ENCODE peak calls at places on chromosomes 5 and 9, in six cellular contexts. One of them, this sample, is unnamed. For H3K4me1, the result is how much of the 10 kb centered on the place peaks cover.

GRCh38 chr9:136209232-136209631 is 4.3 kb upstream of the LHX3 start:
- DNase-seq in transverse colon: no peak
- DNase-seq in ovary: no peak
- DNase-seq in iPS DF 6.9: no peak
- DNase-seq in psoas muscle: no peak
- DNase-seq in A549: no peak
- DNase-seq in this sample: no peak

GRCh38 chr9:125750656-125751035 is 3.5 kb downstream of the PBX3 start:
- DNase-seq in iPS DF 6.9: no peak
- DNase-seq in psoas muscle: no peak
- DNase-seq in ovary: no peak
- DNase-seq in transverse colon: no peak
- DNase-seq in A549: no peak
- DNase-seq in this sample: no peak

GRCh38 chr9:91948423-91949292 is 1.4 kb downstream of the ROR2 start:
- DNase-seq in psoas muscle: no peak
- DNase-seq in A549: peak
- DNase-seq in ovary: peak
- DNase-seq in transverse colon: peak
- DNase-seq in iPS DF 6.9: no peak
- DNase-seq in this sample: peak

GRCh38 chr9:125663127-125663526 is 43.9 kb downstream of the MAPKAP1 start:
- DNase-seq in ovary: no peak
- DNase-seq in A549: peak
- DNase-seq in psoas muscle: no peak
- DNase-seq in transverse colon: no peak
- DNase-seq in iPS DF 6.9: no peak
- DNase-seq in this sample: no peak

GRCh38 chr5:127930311-127930710 is 153.3 kb upstream of the SLC12A2 start:
- DNase-seq in transverse colon: no peak
- DNase-seq in A549: peak
- DNase-seq in psoas muscle: no peak
- DNase-seq in iPS DF 6.9: no peak
- DNase-seq in ovary: no peak
- DNase-seq in this sample: no peak

GRCh38 chr5:44388504-44389409 is 463 bp downstream of the FGF10 start:
- DNase-seq in iPS DF 6.9: no peak
- DNase-seq in A549: no peak
- DNase-seq in ovary: peak
- DNase-seq in transverse colon: no peak
- DNase-seq in psoas muscle: peak
- DNase-seq in this sample: peak

GRCh38 chr5:156835905-156836304 is 14.2 kb upstream of the PPP1R2B start:
- DNase-seq in iPS DF 6.9: no peak
- DNase-seq in ovary: no peak
- DNase-seq in transverse colon: no peak
- DNase-seq in A549: peak
- DNase-seq in psoas muscle: no peak
- DNase-seq in this sample: no peak

GRCh38 chr9:82560457-82560904 is 502.5 kb downstream of the RASEF start:
- DNase-seq in iPS DF 6.9: no peak
- DNase-seq in A549: no peak
- DNase-seq in ovary: no peak
- DNase-seq in psoas muscle: no peak
- DNase-seq in transverse colon: peak
- DNase-seq in this sample: peak

GRCh38 chr5:169705322-169705721 is 68.2 kb downstream of the DOCK2 start:
- DNase-seq in A549: no peak
- DNase-seq in iPS DF 6.9: no peak
- DNase-seq in transverse colon: no peak
- DNase-seq in psoas muscle: no peak
- DNase-seq in ovary: no peak
- DNase-seq in this sample: no peak

GRCh38 chr9:136584401-136585328 is 38.8 kb upstream of the NOTCH1 start:
- DNase-seq in ovary: peak
- DNase-seq in iPS DF 6.9: no peak
- DNase-seq in transverse colon: no peak
- DNase-seq in psoas muscle: peak
- DNase-seq in A549: no peak
- DNase-seq in this sample: no peak

GRCh38 chr9:77885104-77885672 is 146.4 kb downstream of the GNAQ start:
- DNase-seq in transverse colon: no peak
- DNase-seq in ovary: peak
- DNase-seq in A549: no peak
- DNase-seq in iPS DF 6.9: no peak
- DNase-seq in psoas muscle: no peak
- DNase-seq in this sample: no peak

GRCh38 chr9:135939351-135940265 is 21.6 kb downstream of the UBAC1 start:
- DNase-seq in iPS DF 6.9: no peak
- DNase-seq in psoas muscle: peak
- DNase-seq in transverse colon: no peak
- DNase-seq in ovary: no peak
- DNase-seq in A549: no peak
- DNase-seq in this sample: no peak

GRCh38 chr5:75091597-75091996 is 39.2 kb upstream of the GCNT4 start:
- DNase-seq in iPS DF 6.9: no peak
- DNase-seq in psoas muscle: no peak
- DNase-seq in transverse colon: no peak
- DNase-seq in ovary: no peak
- DNase-seq in A549: no peak
- DNase-seq in this sample: no peak

GRCh38 chr9:94801242-94801641 is 74.7 kb downstream of the AOPEP start:
- DNase-seq in iPS DF 6.9: no peak
- DNase-seq in A549: no peak
- DNase-seq in transverse colon: no peak
- DNase-seq in psoas muscle: no peak
- DNase-seq in ovary: no peak
- DNase-seq in this sample: no peak

GRCh38 chr9:98780059-98780749 is 16.2 kb downstream of the ANKS6 start:
- DNase-seq in transverse colon: no peak
- DNase-seq in ovary: no peak
- DNase-seq in iPS DF 6.9: no peak
- DNase-seq in psoas muscle: no peak
- DNase-seq in A549: no peak
- DNase-seq in this sample: no peak

GRCh38 chr9:123743737-123744136 is 186.2 kb downstream of the DENND1A start:
- DNase-seq in psoas muscle: no peak
- DNase-seq in transverse colon: no peak
- DNase-seq in iPS DF 6.9: no peak
- DNase-seq in ovary: no peak
- DNase-seq in A549: no peak
- DNase-seq in this sample: no peak

GRCh38 chr9:21993893-21994525 is at the start of gene CDKN2A:
- DNase-seq in psoas muscle: peak
- DNase-seq in transverse colon: peak
- DNase-seq in A549: no peak
- DNase-seq in ovary: peak
- DNase-seq in iPS DF 6.9: no peak
- DNase-seq in this sample: no peak

GRCh38 chr9:133148351-133149129 is 15.2 kb downstream of the GBGT1 start:
- DNase-seq in psoas muscle: peak
- DNase-seq in iPS DF 6.9: no peak
- DNase-seq in A549: peak
- DNase-seq in transverse colon: peak
- DNase-seq in ovary: peak
- DNase-seq in this sample: peak

GRCh38 chr9:81595887-81596558 is 93.3 kb downstream of the TLE1 start:
- DNase-seq in transverse colon: no peak
- DNase-seq in A549: no peak
- DNase-seq in iPS DF 6.9: peak
- DNase-seq in ovary: no peak
- DNase-seq in psoas muscle: no peak
- DNase-seq in this sample: no peak

GRCh38 chr5:1515921-1516571 is 7.7 kb downstream of the LPCAT1 start:
- DNase-seq in psoas muscle: peak
- DNase-seq in A549: peak
- DNase-seq in transverse colon: peak
- DNase-seq in iPS DF 6.9: no peak
- DNase-seq in ovary: peak
- DNase-seq in this sample: no peak

GRCh38 chr5:36202521-36202961 is 39.2 kb downstream of the NADK2 start:
- DNase-seq in A549: no peak
- DNase-seq in transverse colon: no peak
- DNase-seq in psoas muscle: no peak
- DNase-seq in iPS DF 6.9: no peak
- DNase-seq in ovary: no peak
- DNase-seq in this sample: no peak

GRCh38 chr5:97406950-97407676 is 224.1 kb upstream of the RIOK2 start:
- DNase-seq in ovary: no peak
- DNase-seq in transverse colon: no peak
- DNase-seq in psoas muscle: no peak
- DNase-seq in iPS DF 6.9: no peak
- DNase-seq in A549: no peak
- DNase-seq in this sample: no peak

GRCh38 chr5:150000990-150001659 is 586 bp downstream of the HMGXB3 start:
- DNase-seq in iPS DF 6.9: no peak
- DNase-seq in A549: peak
- DNase-seq in transverse colon: peak
- DNase-seq in ovary: peak
- DNase-seq in psoas muscle: peak
- DNase-seq in this sample: peak

GRCh38 chr9:110293246-110293645 is 36.9 kb upstream of the TXN start:
- DNase-seq in iPS DF 6.9: no peak
- DNase-seq in transverse colon: no peak
- DNase-seq in A549: no peak
- DNase-seq in ovary: no peak
- DNase-seq in psoas muscle: no peak
- DNase-seq in this sample: no peak

GRCh38 chr5:39447059-39447458 is 22.3 kb upstream of the DAB2 start:
- DNase-seq in ovary: no peak
- DNase-seq in iPS DF 6.9: no peak
- DNase-seq in psoas muscle: no peak
- DNase-seq in transverse colon: no peak
- DNase-seq in A549: no peak
- DNase-seq in this sample: no peak

GRCh38 chr5:95304706-95305105 is 19.8 kb upstream of the MCTP1 start:
- DNase-seq in transverse colon: no peak
- DNase-seq in iPS DF 6.9: no peak
- DNase-seq in psoas muscle: no peak
- DNase-seq in A549: no peak
- DNase-seq in ovary: no peak
- DNase-seq in this sample: no peak
- H3K27ac ChIP-seq in transverse colon: no peak
- H3K27ac ChIP-seq in iPS DF 6.9: no peak
- H3K27ac ChIP-seq in psoas muscle: no peak
- H3K27ac ChIP-seq in A549: no peak
- H3K27ac ChIP-seq in ovary: no peak
- H3K27ac ChIP-seq in this sample: no peak

GRCh38 chr9:13445123-13445522 is 165.6 kb upstream of the MPDZ start:
- DNase-seq in transverse colon: no peak
- DNase-seq in ovary: no peak
- DNase-seq in A549: no peak
- DNase-seq in iPS DF 6.9: no peak
- DNase-seq in psoas muscle: peak
- DNase-seq in this sample: no peak
- H3K4me3 ChIP-seq in transverse colon: no peak
- H3K4me3 ChIP-seq in ovary: no peak
- H3K4me3 ChIP-seq in A549: no peak
- H3K4me3 ChIP-seq in iPS DF 6.9: no peak
- H3K4me3 ChIP-seq in psoas muscle: peak
- H3K4me3 ChIP-seq in this sample: no peak

GRCh38 chr5:98773214-98773463 is 324 bp upstream of the RGMB start:
- DNase-seq in ovary: no peak
- DNase-seq in transverse colon: no peak
- DNase-seq in A549: no peak
- DNase-seq in iPS DF 6.9: no peak
- DNase-seq in psoas muscle: no peak
- DNase-seq in this sample: no peak
- H3K4me1 ChIP-seq in ovary: under half
- H3K4me1 ChIP-seq in transverse colon: under half
- H3K4me1 ChIP-seq in A549: under half
- H3K4me1 ChIP-seq in iPS DF 6.9: under half
- H3K4me1 ChIP-seq in psoas muscle: under half
- H3K4me1 ChIP-seq in this sample: under half

GRCh38 chr9:27362447-27363210 is 65.7 kb upstream of the EQTN start:
- DNase-seq in A549: no peak
- DNase-seq in psoas muscle: no peak
- DNase-seq in transverse colon: no peak
- DNase-seq in ovary: no peak
- DNase-seq in iPS DF 6.9: no peak
- DNase-seq in this sample: no peak

GRCh38 chr9:27367922-27368316 is 71.0 kb upstream of the EQTN start:
- DNase-seq in transverse colon: no peak
- DNase-seq in ovary: peak
- DNase-seq in iPS DF 6.9: no peak
- DNase-seq in psoas muscle: no peak
- DNase-seq in A549: no peak
- DNase-seq in this sample: no peak

GRCh38 chr9:27367175-27367798 is 70.3 kb upstream of the EQTN start:
- DNase-seq in ovary: no peak
- DNase-seq in transverse colon: no peak
- DNase-seq in psoas muscle: no peak
- DNase-seq in iPS DF 6.9: no peak
- DNase-seq in A549: no peak
- DNase-seq in this sample: no peak

GRCh38 chr9:27368317-27368985 is 71.5 kb upstream of the EQTN start:
- DNase-seq in transverse colon: no peak
- DNase-seq in ovary: peak
- DNase-seq in iPS DF 6.9: no peak
- DNase-seq in A549: no peak
- DNase-seq in psoas muscle: peak
- DNase-seq in this sample: no peak

GRCh38 chr9:27365977-27366376 is 69.0 kb upstream of the EQTN start:
- DNase-seq in A549: no peak
- DNase-seq in transverse colon: no peak
- DNase-seq in iPS DF 6.9: no peak
- DNase-seq in psoas muscle: no peak
- DNase-seq in ovary: no peak
- DNase-seq in this sample: no peak
- H3K27ac ChIP-seq in A549: no peak
- H3K27ac ChIP-seq in transverse colon: peak
- H3K27ac ChIP-seq in iPS DF 6.9: no peak
- H3K27ac ChIP-seq in psoas muscle: no peak
- H3K27ac ChIP-seq in ovary: peak
- H3K27ac ChIP-seq in this sample: no peak

GRCh38 chr5:155025890-155026289 is 12.3 kb downstream of the KIF4B start:
- DNase-seq in iPS DF 6.9: no peak
- DNase-seq in transverse colon: no peak
- DNase-seq in ovary: no peak
- DNase-seq in A549: no peak
- DNase-seq in psoas muscle: no peak
- DNase-seq in this sample: no peak
- H3K4me3 ChIP-seq in iPS DF 6.9: no peak
- H3K4me3 ChIP-seq in transverse colon: no peak
- H3K4me3 ChIP-seq in ovary: no peak
- H3K4me3 ChIP-seq in A549: no peak
- H3K4me3 ChIP-seq in psoas muscle: no peak
- H3K4me3 ChIP-seq in this sample: no peak

DNA sequence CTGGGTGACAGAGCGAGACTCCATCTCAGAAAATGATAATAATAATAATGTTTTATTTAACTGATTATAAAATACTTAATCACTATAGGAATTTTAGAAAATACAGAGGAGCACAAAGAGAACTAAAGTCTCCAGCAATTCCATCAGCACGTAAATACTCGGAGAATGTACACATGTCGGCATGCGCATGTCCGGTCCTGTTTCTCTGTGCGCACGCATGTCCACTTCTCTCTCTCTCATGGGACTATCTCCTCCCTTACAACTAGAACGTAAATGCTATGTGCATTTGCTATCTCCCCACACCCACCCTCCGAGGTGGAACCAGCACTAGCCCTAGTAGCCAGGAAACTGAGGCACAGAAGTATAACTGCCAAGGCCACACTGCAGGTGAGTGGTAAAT is 19.0 kb downstream of the CCNJL start:
- DNase-seq in psoas muscle: no peak
- DNase-seq in A549: no peak
- DNase-seq in transverse colon: no peak
- DNase-seq in ovary: no peak
- DNase-seq in iPS DF 6.9: no peak
- DNase-seq in this sample: no peak
- H3K4me1 ChIP-seq in psoas muscle: under half
- H3K4me1 ChIP-seq in A549: under half
- H3K4me1 ChIP-seq in transverse colon: under half
- H3K4me1 ChIP-seq in ovary: under half
- H3K4me1 ChIP-seq in iPS DF 6.9: under half
- H3K4me1 ChIP-seq in this sample: under half